ENCODE peak calls at places on chromosomes 7 and 10, in four cellular contexts. H is H54, N is AG04449, U is GOT3. B is an unnamed sample.
A peak's percentile ranks its signal among the peaks of the same experiment; 100 is the strongest.

GRCh38 chr7:18393465-18394118 is 102.0 kb upstream of the HDAC9 start:
- DNase-seq in H (no peak), N (no peak), U (no peak), B (no peak)

GRCh38 chr7:142308918-142309317 is 51.1 kb upstream of the PRSS58 start:
- DNase-seq in H (no peak), N (no peak), U (no peak), B (no peak)

GRCh38 chr7:43249808-43250145 is 137.3 kb downstream of the HECW1 start:
- DNase-seq in H (no peak), N (no peak), U (no peak), B (no peak)

GRCh38 chr7:118420888-118421287 is 196.4 kb downstream of the ANKRD7 start:
- DNase-seq in H (no peak), N (no peak), U (no peak), B (no peak)

GRCh38 chr7:135772639-135773019 is 24.0 kb upstream of the FAM180A start:
- DNase-seq in H (no peak), N (no peak), U (no peak), B (no peak)

GRCh38 chr10:83373659-83374058 is 765.6 kb upstream of the GHITM start:
- DNase-seq in H (peak; percentile 2), N (no peak), U (no peak), B (no peak)

GRCh38 chr10:55397777-55398176 is 596.7 kb upstream of the PCDH15 start:
- DNase-seq in H (no peak), N (no peak), U (no peak), B (no peak)

GRCh38 chr7:66741706-66742053 is 1.1 kb downstream of the RABGEF1 start:
- DNase-seq in H (no peak), N (no peak), U (no peak), B (no peak)

GRCh38 chr10:3814832-3815209 is 29.8 kb upstream of the KLF6 start:
- DNase-seq in H (no peak), N (no peak), U (no peak), B (no peak)

GRCh38 chr7:151744051-151744580 is 132.8 kb downstream of the PRKAG2 start:
- DNase-seq in H (no peak), N (no peak), U (no peak), B (no peak)

GRCh38 chr10:107971973-107972372 is 807.5 kb upstream of the SORCS1 start:
- DNase-seq in H (peak; percentile 2), N (peak; percentile 61), U (no peak), B (peak; percentile 90)

GRCh38 chr7:101212014-101212413 is 5.4 kb downstream of the PLOD3 start:
- DNase-seq in H (no peak), N (no peak), U (no peak), B (no peak)